ENCODE peak calls at places on chromosomes 2 and 18, in nine cellular contexts. K is caudate nucleus; W is CD8-positive, alpha-beta memory T cell; A is lower lobe of right lung; H is mammary epithelial cell; Y is PC-9; T is HL-60; Z is tibial nerve; O is RWPE1. M is an unnamed sample.

GRCh38 chr18:1928711-1929110 is 642.6 kb downstream of the METTL4 start:
- DNase-seq in W (no peak), T (no peak), O (no peak), A (no peak), Y (no peak), H (no peak), Z (no peak), K (no peak), M (no peak)

GRCh38 chr2:38619458-38620164 is 16.9 kb upstream of the HNRNPLL start:
- DNase-seq in Y (no peak), O (no peak), H (peak; percentile 35), K (no peak), A (no peak), T (no peak), W (no peak), Z (no peak), M (no peak)

GRCh38 chr2:111687911-111688310 is 196.1 kb downstream of the ANAPC1 start:
- DNase-seq in Z (no peak), O (no peak), K (no peak), H (no peak), W (no peak), A (no peak), Y (no peak), T (no peak), M (no peak)

GRCh38 chr2:129849559-129850160 is 129.8 kb upstream of the RAB6C start:
- DNase-seq in H (peak; percentile 50), A (no peak), W (peak; percentile 55), Z (no peak), K (no peak), Y (no peak), T (peak; percentile 24), O (peak; percentile 36), M (no peak)

GRCh38 chr2:232633413-232634318 is at the start of gene EFHD1:
- DNase-seq in W (peak; percentile 39), T (peak; percentile 24), Z (peak; percentile 66), O (peak; percentile 35), Y (peak; percentile 84), A (peak; percentile 76), H (peak; percentile 58), K (peak; percentile 77), M (peak; percentile 33)

GRCh38 chr2:39380525-39381150 is 56.4 kb downstream of the MAP4K3 start:
- DNase-seq in A (no peak), O (no peak), Z (no peak), T (no peak), K (no peak), W (no peak), Y (no peak), H (no peak), M (no peak)

GRCh38 chr2:207662203-207662602 is 37.0 kb upstream of the METTL21A start:
- DNase-seq in O (no peak), A (no peak), T (peak; percentile 12), W (no peak), H (no peak), K (no peak), Y (no peak), Z (no peak), M (no peak)

GRCh38 chr2:71548589-71549485 is 95.5 kb downstream of the DYSF start:
- DNase-seq in K (peak; percentile 58), Z (peak; percentile 72), O (peak; percentile 72), T (peak; percentile 28), H (peak; percentile 40), A (peak; percentile 79), W (peak; percentile 53), Y (peak; percentile 57), M (peak; percentile 77)

GRCh38 chr18:74498712-74499629 is 2.8 kb downstream of the CNDP2 start:
- DNase-seq in Z (peak; percentile 25), A (peak; percentile 88), W (peak; percentile 79), T (peak; percentile 86), Y (peak; percentile 11), H (no peak), O (no peak), K (no peak), M (peak; percentile 54)

GRCh38 chr2:63023444-63023843 is 27.2 kb upstream of the OTX1 start:
- DNase-seq in T (peak; percentile 7), W (no peak), H (peak; percentile 25), Y (no peak), Z (no peak), K (no peak), O (no peak), A (no peak), M (no peak)

GRCh38 chr2:62313433-62314227 is 117.7 kb downstream of the B3GNT2 start:
- DNase-seq in O (no peak), K (no peak), W (peak; percentile 54), A (no peak), Z (no peak), T (no peak), H (no peak), Y (no peak), M (no peak)

GRCh38 chr2:13676269-13676668 is 956.2 kb upstream of the LRATD1 start:
- DNase-seq in T (no peak), H (peak; percentile 80), A (no peak), Z (no peak), W (no peak), Y (no peak), K (no peak), O (no peak), M (no peak)

GRCh38 chr2:177474904-177475474 is 82.4 kb downstream of the AGPS start:
- DNase-seq in W (no peak), H (no peak), Z (no peak), O (peak; percentile 19), Y (no peak), K (no peak), T (no peak), A (no peak), M (no peak)

GRCh38 chr2:160365691-160366367 is 127.8 kb downstream of the RBMS1 start:
- DNase-seq in T (no peak), H (no peak), K (no peak), O (no peak), A (no peak), Z (peak; percentile 71), Y (no peak), W (no peak), M (peak; percentile 19)

GRCh38 chr18:11500153-11501122 is 109.0 kb upstream of the SLC35G4 start:
- DNase-seq in H (peak; percentile 98), A (no peak), Y (peak; percentile 74), O (peak; percentile 92), Z (no peak), W (no peak), K (no peak), T (peak; percentile 1), M (peak; percentile 30)

GRCh38 chr2:175824243-175824642 is 177.8 kb downstream of the LNPK start:
- DNase-seq in T (no peak), O (no peak), H (no peak), W (no peak), Z (no peak), Y (no peak), K (no peak), A (no peak), M (no peak)

GRCh38 chr2:31187166-31187565 is 30.1 kb downstream of the CAPN14 start:
- DNase-seq in A (no peak), Y (no peak), T (no peak), H (no peak), K (no peak), Z (no peak), W (no peak), O (no peak), M (no peak)

GRCh38 chr2:42562474-42563144 is 5.8 kb upstream of the MTA3 start:
- DNase-seq in H (peak; percentile 41), O (peak; percentile 40), K (no peak), A (peak; percentile 47), Z (no peak), Y (peak; percentile 86), W (no peak), T (no peak), M (peak; percentile 78)
- H3K27ac ChIP-seq in H (no peak overlapping the region), O (no peak overlapping the region), K (no peak overlapping the region), A (no peak overlapping the region), Z (no peak overlapping the region), Y (peak overlapping the region; percentile 83), W (no peak overlapping the region), T (no peak overlapping the region), M (peak overlapping the region; percentile 16)

DNA sequence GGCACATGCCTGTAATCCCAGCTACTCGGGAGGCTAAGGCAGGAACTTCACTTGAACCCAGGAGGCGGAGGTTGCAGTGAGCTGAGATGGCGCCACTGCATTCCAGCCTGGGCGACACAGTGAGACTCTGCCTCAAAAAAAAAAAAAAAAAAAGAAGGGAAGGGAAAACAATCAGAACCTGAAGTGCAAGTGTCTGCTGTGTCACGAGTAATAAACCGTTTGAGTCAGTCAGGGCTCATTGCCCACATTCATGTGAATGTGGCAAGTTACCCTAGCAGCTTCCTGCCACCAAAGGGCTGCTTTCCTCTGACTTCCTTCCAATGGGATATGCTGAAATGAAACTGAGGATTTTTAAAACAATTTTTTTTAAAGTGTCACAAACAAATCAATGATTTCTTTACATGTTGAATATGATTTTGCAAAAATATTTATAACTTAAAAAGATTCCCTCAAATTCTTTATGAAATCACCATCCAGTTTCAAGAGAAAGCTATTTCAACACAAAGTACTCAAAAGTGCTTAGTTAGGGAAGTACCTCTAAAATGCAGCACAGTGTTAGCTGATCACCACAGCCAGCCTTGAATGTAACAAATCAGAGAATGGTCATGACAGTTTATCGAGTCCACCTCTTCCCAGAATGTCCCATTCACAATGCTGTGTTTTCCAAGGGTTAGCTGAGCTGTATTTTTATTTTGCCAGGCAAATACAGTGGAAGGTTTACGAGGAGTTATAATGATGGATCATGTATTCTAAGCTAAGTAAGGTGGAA is 36.4 kb downstream of the WDSUB1 start:
- DNase-seq in Z (peak; percentile 71), W (no peak), H (peak; percentile 94), Y (peak; percentile 44), O (peak; percentile 73), K (peak; percentile 30), T (peak; percentile 90), A (peak; percentile 55), M (peak; percentile 46)
- H3K27ac ChIP-seq in Z (peak overlapping the region; percentile 17), W (no peak overlapping the region), H (peak overlapping the region; percentile 63), Y (peak overlapping the region; percentile 47), O (peak overlapping the region; percentile 71), K (peak overlapping the region; percentile 64), T (peak overlapping the region; percentile 77), A (peak overlapping the region; percentile 73), M (peak overlapping the region; percentile 53)

DNA sequence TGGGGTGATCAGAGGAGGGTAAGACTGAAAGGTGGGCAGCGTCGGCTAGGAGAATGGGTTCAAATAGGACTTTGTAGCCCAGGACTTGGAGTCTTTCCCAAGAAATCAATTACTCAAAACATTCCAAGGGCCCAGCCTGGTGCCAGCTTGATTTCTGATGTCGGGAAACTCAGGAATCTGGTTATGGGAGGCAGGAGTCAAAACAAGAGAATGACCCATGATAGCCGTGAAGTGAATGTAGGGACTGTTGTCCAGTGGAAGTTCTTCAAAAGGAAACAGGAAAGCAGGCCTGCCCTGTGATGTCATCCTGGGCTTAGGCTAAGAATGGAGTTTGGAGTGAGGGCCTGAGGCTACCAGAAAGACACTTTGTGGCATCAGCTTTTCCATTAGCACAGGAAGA is 67.4 kb upstream of the SLC14A2 start:
- DNase-seq in A (no peak), Y (no peak), K (no peak), O (no peak), T (no peak), Z (no peak), W (no peak), H (no peak), M (no peak)
- H3K27ac ChIP-seq in A (no peak overlapping the region), Y (no peak overlapping the region), K (no peak overlapping the region), O (no peak overlapping the region), T (no peak overlapping the region), Z (no peak overlapping the region), W (no peak overlapping the region), H (no peak overlapping the region), M (no peak overlapping the region)

DNA sequence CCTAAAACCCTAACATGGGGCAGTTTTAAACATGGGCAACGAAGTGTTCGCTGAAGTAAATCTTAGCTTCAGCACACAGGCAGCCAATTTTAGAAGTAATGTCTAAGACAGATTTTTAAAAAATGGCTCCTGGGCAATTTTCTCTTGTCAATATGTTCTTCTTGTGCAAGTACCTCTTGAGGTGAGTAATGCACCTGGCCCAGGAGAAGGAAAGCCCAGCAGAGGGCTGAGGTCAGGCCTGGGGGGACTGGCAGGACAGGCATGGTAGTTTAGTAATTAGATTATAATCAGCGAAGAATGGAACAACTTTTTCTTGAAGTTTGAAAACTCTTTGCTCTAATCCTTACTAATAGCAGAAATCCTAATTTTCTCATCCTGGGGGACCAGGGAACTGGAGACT is 77.6 kb downstream of the SPRED2 start:
- DNase-seq in O (peak; percentile 38), Z (no peak), K (no peak), W (no peak), H (peak; percentile 66), A (no peak), Y (no peak), T (no peak), M (no peak)
- H3K27ac ChIP-seq in O (no peak overlapping the region), Z (no peak overlapping the region), K (no peak overlapping the region), W (no peak overlapping the region), H (no peak overlapping the region), A (no peak overlapping the region), Y (peak overlapping the region; percentile 51), T (no peak overlapping the region), M (no peak overlapping the region)